ENCODE peak calls at places on chromosomes 7 and 10, in eight cellular contexts. H, G, J, P, O, Y, B and Z are unnamed samples.

GRCh38 chr7:34080513-34080912 is 175.2 kb downstream of the BMPER start:
- DNase-seq in G (no peak), Y (no peak), P (no peak), O (no peak), B (no peak), J (no peak), H (no peak), Z (peak)

GRCh38 chr10:118948784-118949183 is 80.7 kb upstream of the NANOS1 start:
- DNase-seq in O (no peak), B (no peak), H (peak), P (no peak), J (no peak), Y (no peak), G (no peak), Z (no peak)

GRCh38 chr7:2399848-2400587 is 3.4 kb upstream of the CHST12 start:
- DNase-seq in Y (peak), G (peak), P (no peak), O (peak), H (no peak), B (peak), J (no peak), Z (peak)

GRCh38 chr7:138151731-138152577 is 75.7 kb downstream of the AKR1D1 start:
- DNase-seq in P (no peak), J (no peak), G (no peak), B (no peak), Y (no peak), O (no peak), H (no peak), Z (peak)

GRCh38 chr7:132049462-132050304 is 493.3 kb upstream of the PODXL start:
- DNase-seq in B (peak), Y (no peak), J (peak), P (no peak), O (no peak), G (peak), H (peak), Z (peak)

GRCh38 chr7:129262333-129262732 is 37.5 kb downstream of the AHCYL2 start:
- DNase-seq in P (no peak), H (no peak), G (no peak), Y (no peak), J (no peak), B (no peak), O (no peak), Z (peak)

GRCh38 chr10:80500572-80501380 is 36.9 kb upstream of the SH2D4B start:
- DNase-seq in G (peak), P (peak), Y (no peak), H (no peak), J (no peak), B (peak), O (peak), Z (peak)

GRCh38 chr10:22341190-22341935 is 3.9 kb upstream of the SPAG6 start:
- DNase-seq in Y (no peak), P (no peak), J (no peak), G (no peak), O (no peak), B (peak), H (no peak), Z (peak)

GRCh38 chr7:108000875-108001758 is 1.8 kb downstream of the LAMB1 start:
- DNase-seq in J (no peak), G (no peak), P (no peak), O (peak), H (peak), Y (no peak), B (peak), Z (peak)

GRCh38 chr10:71582019-71582418 is 137.6 kb downstream of the C10orf105 start:
- DNase-seq in G (peak), H (no peak), P (no peak), B (no peak), J (no peak), O (no peak), Y (no peak), Z (peak)

GRCh38 chr7:102404005-102404861 is 8.1 kb downstream of the PRKRIP1 start:
- DNase-seq in H (peak), O (no peak), G (peak), Y (no peak), J (peak), P (peak), B (peak), Z (peak)

GRCh38 chr10:3763035-3763456 is 22.0 kb downstream of the KLF6 start:
- DNase-seq in P (no peak), B (no peak), H (no peak), Y (no peak), G (no peak), J (no peak), O (no peak), Z (no peak)

GRCh38 chr10:83218205-83218604 is 921.1 kb upstream of the GHITM start:
- DNase-seq in J (no peak), B (no peak), G (no peak), P (no peak), O (no peak), H (no peak), Y (no peak), Z (no peak)

DNA sequence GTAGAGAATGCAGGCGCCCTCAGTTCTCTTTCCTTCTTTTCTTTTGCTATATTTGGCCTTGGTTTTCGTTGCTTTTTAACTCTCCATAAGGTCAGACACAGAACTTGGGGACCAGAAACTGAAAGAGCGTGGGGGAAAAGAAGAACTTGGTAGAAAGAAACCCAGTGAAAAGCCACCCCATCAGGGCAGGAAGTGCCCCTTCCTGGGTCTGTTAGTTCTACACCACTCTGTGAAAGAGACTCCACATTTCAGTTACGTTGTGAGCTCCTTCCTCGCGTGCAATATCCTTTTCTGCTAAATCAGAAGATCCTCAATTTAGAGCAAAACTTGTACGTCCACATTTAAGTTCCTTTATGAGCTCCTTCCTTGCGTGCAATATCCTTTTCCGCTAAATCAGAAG is 220.6 kb upstream of the FOXK1 start:
- DNase-seq in G (no peak), J (no peak), O (no peak), Y (no peak), H (no peak), P (no peak), B (no peak), Z (no peak)
- H3K4me3 ChIP-seq in G (no peak), J (no peak), O (no peak), Y (no peak), H (no peak), P (no peak), B (no peak), Z (no peak)

DNA sequence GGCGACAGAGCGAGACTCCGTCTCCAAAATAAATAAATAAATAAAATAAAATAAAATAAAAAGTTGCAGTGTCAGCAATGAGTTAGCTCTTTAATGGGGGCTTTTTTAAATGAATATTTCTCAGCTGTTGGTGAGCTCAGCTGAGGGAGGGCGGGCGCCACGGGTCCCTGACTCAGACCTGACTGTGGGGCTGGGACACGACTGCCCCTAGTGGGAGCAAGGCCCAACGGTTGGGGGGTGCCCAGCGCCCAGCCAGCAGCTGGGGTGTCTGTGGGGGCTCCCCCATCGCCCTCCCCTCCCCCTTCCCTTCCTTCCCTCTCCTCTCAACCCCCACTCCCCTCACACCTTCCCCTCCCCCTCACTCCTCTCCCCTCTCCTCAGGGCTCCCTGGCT is 46.6 kb downstream of the PWWP2B start:
- DNase-seq in P (peak), O (peak), B (no peak), J (peak), G (peak), H (peak), Y (no peak), Z (peak)
- TF ChIP-seq CTCF in P (peak), O (peak), B (peak), J (peak), G (peak), H (peak), Y (peak), Z (peak)

GRCh38 chr10:62778125-62778524 is 26.4 kb upstream of the ADO start:
- DNase-seq in Y (no peak), O (no peak), H (no peak), J (no peak), G (no peak), B (no peak), P (no peak), Z (no peak)

DNA sequence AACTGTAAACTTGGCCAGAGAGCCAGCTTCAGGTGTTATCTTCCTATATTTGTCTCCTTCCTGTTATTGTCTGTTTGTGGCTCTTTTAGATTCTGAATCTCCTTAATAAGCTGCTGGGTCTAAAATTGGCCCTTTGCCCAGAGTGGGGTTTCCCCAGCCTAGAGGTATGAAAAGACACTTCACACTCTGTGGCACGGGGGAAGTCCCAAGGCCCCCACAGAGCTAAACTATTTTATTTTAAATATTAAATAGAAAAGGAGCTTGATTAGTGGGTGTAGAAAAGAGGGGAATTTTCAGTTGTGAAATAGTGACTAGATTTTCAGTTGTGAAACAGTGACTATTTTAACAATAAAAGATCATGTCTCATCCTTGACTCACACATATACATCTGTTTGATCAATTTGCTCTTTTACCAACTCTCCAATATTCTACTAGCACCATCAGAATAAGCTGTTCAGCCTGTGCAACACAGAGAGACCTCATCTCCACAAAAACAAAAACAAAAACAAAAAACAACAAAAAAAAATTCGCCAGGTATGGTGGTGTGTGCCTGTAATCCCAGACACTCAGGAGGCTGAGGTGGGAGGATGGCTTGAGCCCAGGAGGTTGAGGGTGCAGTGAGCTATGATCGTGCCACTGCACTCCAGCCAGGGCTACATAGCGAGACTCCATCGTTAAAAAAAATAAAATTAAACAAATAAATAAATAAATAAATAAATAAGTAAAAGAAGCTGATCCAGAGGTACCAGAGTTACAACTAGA is 24.9 kb upstream of the ADO start:
- DNase-seq in Y (no peak), J (peak), O (no peak), B (peak), H (no peak), P (peak), G (peak), Z (no peak)
- H3K4me3 ChIP-seq in Y (no peak), J (peak), O (no peak), B (no peak), H (no peak), P (no peak), G (no peak), Z (no peak)

DNA sequence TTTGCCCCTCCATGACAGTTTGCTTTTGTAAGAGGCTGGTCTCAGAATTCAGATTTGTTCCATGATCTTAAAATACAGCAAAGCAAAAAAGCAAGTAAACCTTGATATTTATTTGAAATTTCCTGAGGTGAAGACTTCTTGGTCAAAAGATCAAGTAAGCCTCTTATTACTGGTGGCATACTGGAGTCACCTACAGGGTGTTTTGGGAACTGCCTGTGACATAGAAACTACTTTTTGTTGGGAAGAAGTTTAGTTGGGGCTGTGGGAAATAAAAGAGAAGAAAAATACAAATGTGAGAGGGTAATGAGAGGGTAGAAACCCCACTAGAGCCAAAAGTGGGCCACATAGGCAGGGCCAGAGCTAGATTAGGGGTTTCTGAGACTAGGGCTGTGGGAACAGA is 217.9 kb downstream of the OTUD1 start:
- DNase-seq in G (no peak), B (peak), P (no peak), Y (no peak), O (no peak), H (peak), J (no peak), Z (no peak)
- TF ChIP-seq CTCF in G (no peak), B (peak), P (peak), Y (no peak), O (peak), H (peak), J (peak), Z (no peak)

GRCh38 chr7:7972128-7972527 is 3.5 kb downstream of the GLCCI1 start:
- DNase-seq in H (no peak), O (no peak), B (no peak), Y (no peak), G (no peak), J (peak), P (peak), Z (no peak)
- H3K4me3 ChIP-seq in H (peak), O (peak), B (no peak), Y (peak), G (no peak), J (peak), P (peak), Z (peak)